ENCODE peak calls at places on chromosomes 2 and 18, in five cellular contexts. M is foreskin fibroblast, K is tibial artery, Q is WERI-Rb-1, V is AG09309. A is an unnamed sample.

GRCh38 chr2:234292205-234292954 is 204.5 kb downstream of the ARL4C start:
- DNase-seq in M (no peak), K (no peak), Q (no peak), V (no peak), A (no peak)

GRCh38 chr2:38748857-38749804 is 2.0 kb downstream of the SRSF7 start:
- DNase-seq in M (no peak), K (no peak), Q (no peak), V (no peak), A (no peak)

GRCh38 chr2:63882395-63883130 is 40.9 kb downstream of the UGP2 start:
- DNase-seq in M (no peak), K (no peak), Q (no peak), V (no peak), A (no peak)

GRCh38 chr2:96085541-96086355 is 30.6 kb downstream of the ADRA2B start:
- DNase-seq in M (no peak), K (peak), Q (no peak), V (no peak), A (no peak)

GRCh38 chr2:132620115-132620514 is 49.9 kb downstream of the LYPD1 start:
- DNase-seq in M (peak), K (no peak), Q (no peak), V (no peak), A (no peak)

GRCh38 chr2:92072461-92073035 is 2798.7 kb upstream of the TEKT4 start:
- DNase-seq in M (no peak), K (peak), Q (no peak), V (no peak), A (no peak)

GRCh38 chr2:218192902-218193425 is 24.0 kb upstream of the ARPC2 start:
- DNase-seq in M (no peak), K (no peak), Q (no peak), V (no peak), A (no peak)

GRCh38 chr2:150591901-150592300 is 104.4 kb upstream of the RND3 start:
- DNase-seq in M (peak), K (no peak), Q (no peak), V (no peak), A (no peak)

GRCh38 chr18:74963820-74964446 is 245.0 kb downstream of the PTGR3 start:
- DNase-seq in M (no peak), K (no peak), Q (peak), V (no peak), A (no peak)

GRCh38 chr2:225911019-225911418 is 511.5 kb downstream of the NYAP2 start:
- DNase-seq in M (no peak), K (no peak), Q (no peak), V (no peak), A (no peak)

GRCh38 chr2:45224321-45224995 is 215.2 kb upstream of the SIX2 start:
- DNase-seq in M (no peak), K (no peak), Q (no peak), V (no peak), A (no peak)

GRCh38 chr2:168920504-168921157 is 19.5 kb downstream of the G6PC2 start:
- DNase-seq in M (peak), K (no peak), Q (no peak), V (peak), A (no peak)

GRCh38 chr2:60531638-60532216 is 21.7 kb downstream of the BCL11A start:
- DNase-seq in M (no peak), K (no peak), Q (peak), V (no peak), A (no peak)

GRCh38 chr2:108858894-108859293 is 72.3 kb downstream of the CCDC138 start:
- DNase-seq in M (peak), K (no peak), Q (no peak), V (peak), A (no peak)

GRCh38 chr2:113720167-113720566 is 36.3 kb downstream of the SLC35F5 start:
- DNase-seq in M (no peak), K (no peak), Q (no peak), V (no peak), A (no peak)

GRCh38 chr2:75142081-75142480 is 57.2 kb downstream of the TACR1 start:
- DNase-seq in M (no peak), K (no peak), Q (no peak), V (peak), A (no peak)

GRCh38 chr2:7012141-7012809 is 95.1 kb downstream of the RNF144A start:
- DNase-seq in M (peak), K (no peak), Q (no peak), V (peak), A (no peak)

GRCh38 chr18:79068299-79068945 is 772 bp upstream of the ATP9B start:
- DNase-seq in M (peak), K (no peak), Q (no peak), V (no peak), A (no peak)

GRCh38 chr18:67568166-67568565 is 51.6 kb upstream of the DSEL start:
- DNase-seq in M (no peak), K (no peak), Q (no peak), V (no peak), A (no peak)

GRCh38 chr18:42082415-42083234 is 127.6 kb downstream of the PIK3C3 start:
- DNase-seq in M (no peak), K (no peak), Q (no peak), V (no peak), A (no peak)

GRCh38 chr18:10687161-10687925 is 161.5 kb downstream of the NAPG start:
- DNase-seq in M (no peak), K (no peak), Q (no peak), V (no peak), A (no peak)

GRCh38 chr2:231627384-231628156 is 34.9 kb downstream of the TEX44 start:
- DNase-seq in M (no peak), K (no peak), Q (no peak), V (peak), A (no peak)

GRCh38 chr2:227464356-227464755 is 7.6 kb upstream of the AGFG1 start:
- DNase-seq in M (no peak), K (no peak), Q (no peak), V (no peak), A (no peak)

GRCh38 chr18:32355896-32356295 is 114.8 kb downstream of the GAREM1 start:
- DNase-seq in M (peak), K (no peak), Q (no peak), V (peak), A (peak)

GRCh38 chr2:218406949-218407703 is 7.5 kb downstream of the CTDSP1 start:
- DNase-seq in M (peak), K (peak), Q (peak), V (no peak), A (no peak)

GRCh38 chr2:85421706-85422457 is 3.4 kb downstream of the SH2D6 start:
- DNase-seq in M (no peak), K (no peak), Q (no peak), V (no peak), A (no peak)

GRCh38 chr2:187962538-187962937 is 329.1 kb upstream of the GULP1 start:
- DNase-seq in M (no peak), K (no peak), Q (no peak), V (no peak), A (no peak)

GRCh38 chr2:104570259-104570658 is 283.7 kb upstream of the POU3F3 start:
- DNase-seq in M (no peak), K (no peak), Q (no peak), V (no peak), A (no peak)

GRCh38 chr18:4106407-4107033 is 348.6 kb downstream of the DLGAP1 start:
- DNase-seq in M (no peak), K (peak), Q (peak), V (peak), A (peak)

GRCh38 chr2:220687231-220687843 is 884.8 kb downstream of the EPHA4 start:
- DNase-seq in M (peak), K (peak), Q (peak), V (no peak), A (no peak)

GRCh38 chr18:54828290-54828871 is at the start of gene RAB27B:
- DNase-seq in M (peak), K (peak), Q (peak), V (peak), A (no peak)

GRCh38 chr2:85410584-85411404 is 628 bp upstream of the CAPG start:
- DNase-seq in M (peak), K (no peak), Q (no peak), V (no peak), A (no peak)

GRCh38 chr2:3129867-3130266 is 247.8 kb downstream of the EIPR1 start:
- DNase-seq in M (no peak), K (peak), Q (no peak), V (no peak), A (no peak)

GRCh38 chr2:73072416-73072815 is 904 bp upstream of the SFXN5 start:
- DNase-seq in M (no peak), K (no peak), Q (peak), V (no peak), A (no peak)

GRCh38 chr2:73070651-73071451 is 661 bp downstream of the SFXN5 start:
- DNase-seq in M (peak), K (peak), Q (peak), V (peak), A (peak)

GRCh38 chr2:73069855-73070650 is 1.5 kb downstream of the SFXN5 start:
- DNase-seq in M (no peak), K (no peak), Q (no peak), V (no peak), A (no peak)

GRCh38 chr2:73069041-73069854 is 2.3 kb downstream of the SFXN5 start:
- DNase-seq in M (no peak), K (no peak), Q (no peak), V (no peak), A (no peak)

GRCh38 chr2:73071452-73072399 is at the start of gene SFXN5:
- DNase-seq in M (peak), K (peak), Q (peak), V (peak), A (peak)
- TF ChIP-seq CTCF in M (no peak), K (peak), Q (no peak), V (peak), A (peak)

GRCh38 chr2:36441065-36441625 is 85.6 kb downstream of the CRIM1 start:
- DNase-seq in M (no peak), K (no peak), Q (no peak), V (no peak), A (no peak)
- H3K4me3 ChIP-seq in M (peak), K (peak), Q (no peak), V (no peak), A (no peak)

GRCh38 chr2:101811226-101812015 is 113.9 kb downstream of the MAP4K4 start:
- DNase-seq in M (no peak), K (no peak), Q (no peak), V (no peak), A (no peak)

GRCh38 chr2:101809656-101810055 is 112.1 kb downstream of the MAP4K4 start:
- DNase-seq in M (peak), K (no peak), Q (no peak), V (no peak), A (peak)

GRCh38 chr2:101814752-101815151 is 117.2 kb downstream of the MAP4K4 start:
- DNase-seq in M (no peak), K (no peak), Q (no peak), V (no peak), A (no peak)

GRCh38 chr2:101815154-101815553 is 117.6 kb downstream of the MAP4K4 start:
- DNase-seq in M (no peak), K (no peak), Q (no peak), V (no peak), A (no peak)

GRCh38 chr2:101812226-101812625 is 114.7 kb downstream of the MAP4K4 start:
- DNase-seq in M (no peak), K (no peak), Q (no peak), V (no peak), A (no peak)
- TF ChIP-seq CTCF in M (no peak), K (no peak), Q (no peak), V (no peak), A (no peak)

DNA sequence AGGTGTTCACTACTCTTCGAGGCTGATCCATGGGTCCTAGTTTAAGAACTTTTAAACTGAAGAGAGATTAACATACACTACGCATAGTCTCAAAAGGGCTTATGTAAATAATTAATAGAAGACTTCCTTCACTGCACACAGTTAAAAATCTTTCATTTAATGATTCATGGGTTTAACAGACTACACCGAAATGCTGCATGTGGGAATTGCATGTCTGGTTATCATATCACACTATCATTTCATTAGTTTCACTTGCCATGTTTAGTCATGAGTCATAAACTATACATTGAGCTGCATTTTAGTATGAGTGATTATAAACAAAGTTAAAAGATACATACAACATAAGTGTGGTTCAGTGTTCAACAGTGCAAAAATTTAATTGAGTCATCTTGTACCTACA is 31.2 kb downstream of the GLS start:
- DNase-seq in M (no peak), K (no peak), Q (no peak), V (no peak), A (no peak)
- H3K4me3 ChIP-seq in M (no peak), K (no peak), Q (no peak), V (no peak), A (no peak)

GRCh38 chr2:207284556-207285450 is 119.1 kb upstream of the KLF7 start:
- DNase-seq in M (no peak), K (no peak), Q (no peak), V (no peak), A (peak)

GRCh38 chr2:207285451-207285771 is 119.7 kb upstream of the KLF7 start:
- DNase-seq in M (no peak), K (no peak), Q (no peak), V (no peak), A (no peak)

GRCh38 chr2:207282916-207283315 is 117.2 kb upstream of the KLF7 start:
- DNase-seq in M (no peak), K (no peak), Q (no peak), V (no peak), A (no peak)

GRCh38 chr2:207286106-207286505 is 120.4 kb upstream of the KLF7 start:
- DNase-seq in M (no peak), K (no peak), Q (no peak), V (no peak), A (no peak)

DNA sequence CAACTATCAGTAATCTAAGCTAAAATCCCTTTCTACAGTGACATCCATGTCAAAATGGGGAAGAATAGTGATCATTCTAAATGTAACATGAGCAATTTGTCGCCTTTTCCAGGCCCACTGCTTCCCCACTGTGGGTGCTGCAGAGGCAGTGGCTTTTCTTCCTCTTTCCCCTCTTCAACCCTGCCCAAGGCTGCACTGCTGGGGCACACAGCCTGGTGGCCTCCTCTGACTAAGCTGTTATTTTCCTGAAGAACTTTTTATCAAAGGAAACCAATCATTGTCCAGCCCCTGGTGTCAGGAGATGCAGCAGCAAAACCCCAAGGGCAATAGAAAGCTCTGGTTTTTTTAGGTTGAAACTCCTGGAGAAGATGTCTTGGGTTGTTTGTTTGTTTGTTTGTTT is 117.6 kb upstream of the KLF7 start:
- DNase-seq in M (no peak), K (peak), Q (no peak), V (no peak), A (no peak)
- TF ChIP-seq CTCF in M (no peak), K (peak), Q (no peak), V (no peak), A (peak)

DNA sequence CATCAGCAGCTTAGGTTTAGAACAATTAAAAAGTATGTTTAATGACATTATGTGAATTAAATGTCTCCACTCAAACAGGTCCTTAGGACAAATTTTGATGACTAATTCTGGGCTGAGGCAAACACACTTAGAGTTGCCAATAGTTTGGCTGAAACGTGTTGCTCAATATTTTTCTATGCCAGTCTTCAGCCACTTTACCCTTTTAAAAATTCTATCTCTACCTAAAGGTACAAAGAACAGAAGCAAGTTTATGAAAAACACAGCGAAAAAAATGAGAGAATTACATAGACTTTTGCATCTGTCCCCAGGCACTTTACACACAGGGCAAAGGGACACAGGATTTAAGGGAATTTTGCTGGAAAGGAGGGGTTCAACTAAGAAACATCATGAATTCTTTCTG is 4.5 kb downstream of the IDH1 start:
- DNase-seq in M (no peak), K (no peak), Q (no peak), V (no peak), A (no peak)
- H3K4me3 ChIP-seq in M (no peak), K (no peak), Q (no peak), V (no peak), A (no peak)

A was measured in BJ.